ENCODE peak calls at places on chromosomes 16 and 17, in nine cellular contexts. B is B cell, R is AG04450, I is astrocyte of the spinal cord, P is breast epithelium, W is brain microvascular endothelial cell, M is IMR-90, S is foreskin keratinocyte, J is WTC11. X is an unnamed sample.
A peak's percentile ranks its signal among the peaks of the same experiment; 100 is the strongest.

GRCh38 chr16:29641561-29641960 is 21.5 kb upstream of the SPN start:
- DNase-seq in B (no peak), R (no peak), I (no peak), P (no peak), W (no peak), M (no peak), S (no peak), J (no peak), X (no peak)

GRCh38 chr16:58197314-58198012 is 443 bp downstream of the CSNK2A2 start:
- DNase-seq in B (no peak), R (no peak), I (no peak), P (no peak), W (no peak), M (no peak), S (no peak), J (peak; percentile 19), X (peak; percentile 40)

GRCh38 chr17:60645918-60646523 is 31.6 kb upstream of the BCAS3 start:
- DNase-seq in B (no peak), R (no peak), I (no peak), P (no peak), W (no peak), M (no peak), S (no peak), J (no peak), X (no peak)

GRCh38 chr16:1781254-1781653 is 1.1 kb downstream of the SPSB3 start:
- DNase-seq in B (no peak), R (no peak), I (no peak), P (no peak), W (no peak), M (no peak), S (no peak), J (no peak), X (no peak)

GRCh38 chr17:17402558-17402957 is 74.2 kb upstream of the MED9 start:
- DNase-seq in B (no peak), R (no peak), I (no peak), P (no peak), W (no peak), M (peak; percentile 36), S (peak; percentile 14), J (no peak), X (no peak)

GRCh38 chr17:17801800-17802481 is 34.8 kb downstream of the SREBF1 start:
- DNase-seq in B (no peak), R (no peak), I (no peak), P (no peak), W (no peak), M (no peak), S (no peak), J (no peak), X (no peak)

GRCh38 chr16:5490499-5490898 is 392.9 kb upstream of the EEF2KMT start:
- DNase-seq in B (no peak), R (no peak), I (no peak), P (no peak), W (no peak), M (no peak), S (no peak), J (peak; percentile 67), X (peak; percentile 72)

GRCh38 chr16:10850478-10850850 is 26.5 kb upstream of the CIITA start:
- DNase-seq in B (no peak), R (no peak), I (no peak), P (no peak), W (no peak), M (no peak), S (no peak), J (no peak), X (no peak)

DNA sequence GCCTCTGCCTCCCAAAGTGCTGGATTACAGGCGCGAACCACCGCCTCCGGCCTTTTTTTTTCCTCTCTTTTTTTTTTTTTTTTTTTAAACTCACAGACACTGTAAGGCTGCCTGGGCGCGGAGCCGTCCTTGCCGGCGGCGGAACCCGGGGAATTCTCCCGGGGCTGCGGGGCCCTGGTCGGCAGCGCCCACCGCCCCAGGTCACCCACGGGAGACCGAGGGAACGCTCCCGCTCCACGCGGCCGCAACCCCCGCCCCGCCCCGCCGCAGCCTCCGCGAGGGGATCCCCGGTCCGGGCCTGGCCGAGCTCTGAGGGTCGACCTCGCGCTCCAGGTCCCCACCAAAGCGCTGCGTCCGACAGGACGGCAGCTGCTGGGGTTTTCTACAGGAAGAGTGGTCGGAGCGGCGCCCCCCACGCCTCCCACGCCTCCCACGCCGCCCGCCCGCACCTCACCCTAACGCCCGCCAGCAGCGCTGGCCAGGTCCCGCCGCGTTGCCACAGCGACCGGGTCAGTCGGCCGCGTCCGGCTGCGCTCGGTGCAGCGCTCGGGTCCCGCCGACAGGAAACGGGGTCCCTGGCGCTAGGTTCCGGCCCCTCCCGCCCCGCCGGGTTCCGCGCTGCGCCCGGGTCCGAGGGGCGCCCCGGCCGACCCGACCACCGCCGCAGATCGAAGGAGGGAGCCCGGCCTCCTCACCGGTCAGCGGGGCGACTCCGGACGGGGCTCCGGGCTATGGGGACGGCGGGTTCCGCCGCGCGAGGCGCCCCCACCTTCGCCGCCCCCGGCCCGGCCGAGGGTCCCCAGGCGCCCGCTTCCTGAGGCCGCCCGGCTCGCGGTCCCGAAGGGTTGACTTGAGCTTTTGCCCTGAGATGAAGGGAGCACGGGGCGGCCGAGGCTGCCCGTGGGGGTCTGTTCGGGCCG is at the start of gene CCDC57:
- DNase-seq in B (peak; percentile 96), R (no peak), I (peak; percentile 68), P (peak; percentile 80), W (no peak), M (peak; percentile 68), S (no peak), J (peak; percentile 74), X (peak; percentile 87)
- TF ChIP-seq CTCF in B (no peak), R (no peak), I (no peak), P (no peak), W (no peak), M (no peak), S (no peak), J (no peak), X (no peak)

DNA sequence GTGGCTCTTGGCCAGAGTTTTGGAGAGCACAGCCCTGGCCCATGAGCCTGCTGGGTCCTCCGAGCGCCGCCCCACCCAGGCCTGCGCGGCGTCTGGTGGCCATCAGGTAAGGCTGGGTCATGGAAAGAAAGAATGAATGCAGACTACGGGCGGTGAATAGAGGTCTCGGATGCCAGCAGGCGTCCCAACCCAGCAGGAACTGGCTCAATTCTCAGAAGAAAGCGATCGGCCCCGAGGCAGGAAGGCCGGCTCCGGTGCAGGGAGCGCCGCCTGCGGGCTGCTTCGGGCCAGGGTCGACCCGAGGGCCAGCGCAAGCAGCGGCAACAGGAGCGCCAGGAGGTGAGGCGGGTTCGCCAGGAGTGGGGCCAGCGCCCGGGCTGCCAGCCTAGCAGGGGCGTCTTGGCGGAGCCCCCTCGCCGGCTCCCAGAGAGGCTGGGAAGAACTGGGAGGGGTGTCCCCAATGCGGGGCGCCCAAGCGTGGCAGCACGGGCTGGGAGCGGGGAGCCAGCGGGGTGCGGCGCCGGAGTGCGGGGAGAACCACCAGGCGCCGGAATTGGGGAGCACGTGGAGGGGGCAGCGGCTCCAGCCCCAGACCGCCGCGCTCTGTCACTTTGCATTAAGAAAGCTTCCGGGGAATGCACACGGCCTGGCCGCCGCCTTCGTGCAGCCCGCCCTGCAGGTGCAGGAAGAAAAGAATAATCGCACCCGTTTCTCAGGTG is 7.1 kb upstream of the TMC5 start:
- DNase-seq in B (peak; percentile 52), R (no peak), I (no peak), P (peak; percentile 55), W (no peak), M (no peak), S (no peak), J (peak; percentile 80), X (peak; percentile 64)
- TF ChIP-seq CTCF in B (no peak), R (no peak), I (peak; percentile 21), P (no peak), W (no peak), M (no peak), S (peak; percentile 55), J (no peak), X (peak; percentile 19)

DNA sequence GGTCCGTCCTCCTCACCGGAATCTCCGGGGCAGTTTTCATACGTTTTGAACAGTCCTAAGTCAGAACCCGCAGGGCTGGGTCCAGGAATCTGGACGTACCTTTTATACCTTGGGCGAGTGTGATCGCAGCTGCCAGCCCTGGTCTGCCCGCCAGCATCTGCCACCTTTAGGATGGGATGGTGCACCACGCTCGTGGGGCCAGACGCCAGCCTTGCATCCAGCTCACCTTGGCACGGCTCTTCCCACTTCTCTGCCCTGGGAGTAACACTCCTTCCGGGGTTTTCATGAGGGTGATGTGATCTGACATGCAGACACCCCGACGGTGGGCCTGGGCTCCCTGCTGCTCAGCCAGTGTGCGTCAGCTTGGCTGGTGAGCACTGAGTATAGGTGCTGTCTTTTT is 66.6 kb upstream of the ZNF469 start:
- DNase-seq in B (no peak), R (no peak), I (no peak), P (no peak), W (no peak), M (no peak), S (peak; percentile 32), J (no peak), X (no peak)
- TF ChIP-seq CTCF in B (no peak), R (no peak), I (no peak), P (no peak), W (no peak), M (no peak), S (peak; percentile 12), J (no peak), X (no peak)

GRCh38 chr17:38329284-38329683 is 14.5 kb downstream of the GPR179 start:
- DNase-seq in B (no peak), R (no peak), I (no peak), P (peak; percentile 40), W (no peak), M (no peak), S (no peak), J (no peak), X (no peak)
- TF ChIP-seq CTCF in B (no peak), R (no peak), I (no peak), P (no peak), W (no peak), M (no peak), S (no peak), J (no peak), X (no peak)

GRCh38 chr16:81585785-81586184 is 141.2 kb downstream of the CMIP start:
- DNase-seq in B (no peak), R (no peak), I (no peak), P (no peak), W (no peak), M (no peak), S (no peak), J (peak; percentile 50), X (peak; percentile 12)
- TF ChIP-seq CTCF in B (no peak), R (peak; percentile 28), I (peak; percentile 36), P (no peak), W (peak; percentile 50), M (peak; percentile 20), S (peak; percentile 50), J (no peak), X (peak; percentile 31)

GRCh38 chr17:50153650-50154575 is 3.4 kb upstream of the PPP1R9B start:
- DNase-seq in B (no peak), R (no peak), I (no peak), P (no peak), W (no peak), M (no peak), S (no peak), J (no peak), X (peak; percentile 72)
- TF ChIP-seq CTCF in B (no peak), R (no peak), I (no peak), P (no peak), W (no peak), M (no peak), S (no peak), J (no peak), X (no peak)